ENCODE peak calls at places on chromosomes 11 and 22, in nine cellular contexts. J is ovary, K is fibroblast of mammary gland, N is heart right ventricle, O is lung, Q is A549, Y is esophagus squamous epithelium, B is IMR-90, F is left lung. L is an unnamed sample.
A peak's percentile ranks its signal among the peaks of the same experiment; 100 is the strongest.

GRCh38 chr11:68216171-68216938 is 3.3 kb upstream of the KMT5B start:
- DNase-seq in J (no peak), K (no peak), N (peak; percentile 56), O (no peak), Q (no peak), Y (no peak), B (no peak), F (peak; percentile 76), L (no peak)

GRCh38 chr11:71253794-71254193 is 1.4 kb upstream of the SHANK2 start:
- DNase-seq in J (no peak), K (no peak), N (no peak), O (no peak), Q (no peak), Y (no peak), B (no peak), F (no peak), L (no peak)

GRCh38 chr11:64760759-64761417 is 1.1 kb upstream of the PYGM start:
- DNase-seq in J (no peak), K (no peak), N (no peak), O (no peak), Q (no peak), Y (no peak), B (no peak), F (peak; percentile 49), L (no peak)

GRCh38 chr22:24289781-24290181 is 19.1 kb downstream of the SPECC1L start:
- DNase-seq in J (no peak), K (no peak), N (no peak), O (no peak), Q (no peak), Y (no peak), B (no peak), F (no peak), L (no peak)

GRCh38 chr11:46127150-46127638 is 5.9 kb upstream of the PHF21A start:
- DNase-seq in J (no peak), K (peak; percentile 74), N (no peak), O (peak; percentile 58), Q (peak; percentile 97), Y (no peak), B (peak; percentile 49), F (no peak), L (peak; percentile 16)

GRCh38 chr22:22702159-22702873 is 57.9 kb downstream of the GGTLC2 start:
- DNase-seq in J (no peak), K (peak; percentile 65), N (no peak), O (no peak), Q (no peak), Y (no peak), B (no peak), F (no peak), L (no peak)

GRCh38 chr22:50161508-50162390 is 8.8 kb upstream of the PANX2 start:
- DNase-seq in J (no peak), K (no peak), N (no peak), O (no peak), Q (no peak), Y (no peak), B (no peak), F (peak; percentile 53), L (no peak)

GRCh38 chr11:93515438-93515837 is 27.8 kb downstream of the SMCO4 start:
- DNase-seq in J (no peak), K (no peak), N (no peak), O (no peak), Q (no peak), Y (no peak), B (no peak), F (no peak), L (no peak)

GRCh38 chr11:122863704-122864326 is 18.7 kb upstream of the JHY start:
- DNase-seq in J (peak; percentile 40), K (peak; percentile 59), N (peak; percentile 24), O (no peak), Q (peak; percentile 20), Y (no peak), B (peak; percentile 50), F (no peak), L (no peak)

GRCh38 chr11:20013346-20014066 is 146.8 kb downstream of the DBX1 start:
- DNase-seq in J (no peak), K (no peak), N (peak; percentile 26), O (no peak), Q (no peak), Y (no peak), B (peak; percentile 39), F (no peak), L (no peak)

GRCh38 chr11:83895516-83895915 is 609.3 kb upstream of the CCDC90B start:
- DNase-seq in J (no peak), K (no peak), N (no peak), O (no peak), Q (no peak), Y (no peak), B (no peak), F (no peak), L (no peak)

GRCh38 chr11:77874206-77874605 is 53.3 kb downstream of the AAMDC start:
- DNase-seq in J (no peak), K (no peak), N (no peak), O (no peak), Q (no peak), Y (no peak), B (peak; percentile 16), F (no peak), L (no peak)

GRCh38 chr11:123561046-123561781 is 93.2 kb downstream of the SCN3B start:
- DNase-seq in J (peak; percentile 77), K (peak; percentile 7), N (no peak), O (no peak), Q (no peak), Y (no peak), B (peak; percentile 56), F (no peak), L (no peak)

GRCh38 chr22:22830957-22831688 is 56.5 kb upstream of the IGLL5 start:
- DNase-seq in J (no peak), K (no peak), N (no peak), O (no peak), Q (no peak), Y (no peak), B (no peak), F (no peak), L (no peak)

GRCh38 chr11:128365044-128365443 is 222.3 kb downstream of the ETS1 start:
- DNase-seq in J (no peak), K (peak; percentile 74), N (no peak), O (no peak), Q (no peak), Y (no peak), B (peak; percentile 85), F (no peak), L (peak; percentile 43)

GRCh38 chr11:79860336-79860735 is 419.5 kb upstream of the TENM4 start:
- DNase-seq in J (no peak), K (no peak), N (no peak), O (no peak), Q (no peak), Y (no peak), B (no peak), F (no peak), L (no peak)

GRCh38 chr11:110121204-110121603 is 28.0 kb downstream of the ZC3H12C start:
- DNase-seq in J (no peak), K (peak; percentile 79), N (no peak), O (no peak), Q (no peak), Y (no peak), B (peak; percentile 81), F (no peak), L (no peak)

GRCh38 chr11:119754199-119754598 is 25.2 kb upstream of the NECTIN1 start:
- DNase-seq in J (no peak), K (no peak), N (no peak), O (no peak), Q (no peak), Y (no peak), B (no peak), F (no peak), L (no peak)
- H3K4me3 ChIP-seq in J (no peak overlapping the region), K (no peak overlapping the region), N (no peak overlapping the region), O (no peak overlapping the region), Q (no peak overlapping the region), Y (no peak overlapping the region), B (no peak overlapping the region), F (no peak overlapping the region), L (no peak overlapping the region)

DNA sequence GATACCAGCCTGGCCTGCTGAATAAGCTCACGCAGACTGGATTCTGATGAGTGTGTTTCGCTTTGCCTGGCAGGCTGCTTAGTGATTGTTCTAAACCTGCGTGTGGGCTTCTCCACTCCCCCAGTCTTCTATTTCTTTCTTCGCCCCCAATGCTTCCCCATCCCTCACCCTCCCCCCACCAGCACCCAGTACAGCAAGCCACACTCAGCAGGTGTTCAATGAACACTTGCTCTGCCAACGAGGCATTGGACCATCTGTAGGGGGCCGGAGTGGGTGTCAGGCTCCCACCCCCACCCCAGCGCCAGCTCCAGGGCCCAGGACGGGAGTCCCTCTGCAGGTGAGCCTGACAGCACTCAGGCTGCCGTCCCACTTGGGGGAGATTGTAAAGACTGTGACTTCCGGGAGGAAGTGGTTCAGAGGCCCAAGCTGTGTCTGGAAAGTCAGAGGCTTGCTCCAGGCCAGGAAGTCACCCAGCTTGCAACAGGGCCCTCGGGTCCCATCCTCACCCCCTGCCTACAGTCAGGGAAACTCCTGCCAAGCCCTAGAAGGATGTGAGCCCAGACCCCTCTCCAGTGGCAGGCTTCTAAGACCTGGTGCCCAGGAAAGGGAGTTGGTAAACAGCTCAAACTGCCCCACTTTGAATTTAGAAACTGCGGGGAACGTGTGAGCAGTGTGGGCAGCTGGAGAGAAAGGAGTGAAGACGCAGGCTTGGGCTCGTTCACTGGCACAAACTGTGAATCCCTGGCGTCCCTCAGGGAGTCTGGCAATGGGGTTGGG is 66.3 kb upstream of the PRDM11 start:
- DNase-seq in J (no peak), K (no peak), N (no peak), O (no peak), Q (no peak), Y (no peak), B (no peak), F (no peak), L (no peak)
- TF ChIP-seq CTCF in J (no peak), K (no peak), N (no peak), O (no peak), Q (no peak), Y (no peak), B (no peak), F (no peak), L (no peak)

GRCh38 chr11:126598344-126599092 is 243.0 kb downstream of the ST3GAL4 start:
- DNase-seq in J (no peak), K (no peak), N (no peak), O (no peak), Q (no peak), Y (no peak), B (no peak), F (no peak), L (no peak)
- H3K4me3 ChIP-seq in J (no peak overlapping the region), K (no peak overlapping the region), N (no peak overlapping the region), O (no peak overlapping the region), Q (no peak overlapping the region), Y (no peak overlapping the region), B (no peak overlapping the region), F (no peak overlapping the region), L (no peak overlapping the region)

GRCh38 chr11:2691991-2692841 is 7.6 kb downstream of the KCNQ1OT1 start:
- DNase-seq in J (no peak), K (no peak), N (no peak), O (peak; percentile 46), Q (no peak), Y (no peak), B (no peak), F (no peak), L (no peak)
- TF ChIP-seq CTCF in J (no peak), K (no peak), N (no peak), O (no peak), Q (peak; percentile 24), Y (no peak), B (peak; percentile 13), F (no peak), L (peak; percentile 17)

L was measured in AG09309.